ENCODE peak calls at places on chromosomes 2 and 18, in ten cellular contexts. G is NCI-H510A treated with DMSO at 0.1 percent for 48 hours; D is HCT116; M is NCI-H1105 treated with DMSO at 0.1 percent for 48 hours; Q is ELR; L is fibroblast of the conjunctiva; Y is stimulated activated CD4-positive, alpha-beta T cell treated with anti-CD3 and anti-CD28 coated beads, Interleukin-1b, Interleukin-23, amount 100 ng/mL, for 24 hours; B is cardiac fibroblast; X is LoVo; H is T-helper 1 cell. V is an unnamed sample.

GRCh38 chr18:79517322-79517721 is 121.6 kb downstream of the NFATC1 start:
- DNase-seq in D (no peak), Y (no peak), M (no peak), L (no peak), H (no peak), Q (no peak), G (no peak), B (no peak), X (no peak), V (no peak)

GRCh38 chr18:72895548-72895947 is 27.8 kb upstream of the NETO1 start:
- DNase-seq in X (no peak), B (peak), L (no peak), Y (no peak), M (no peak), D (no peak), G (no peak), Q (no peak), H (no peak), V (no peak)

GRCh38 chr2:88698498-88699233 is 7.2 kb downstream of the RPIA start:
- DNase-seq in L (no peak), Y (no peak), M (no peak), H (no peak), B (no peak), X (no peak), G (no peak), D (no peak), Q (no peak), V (no peak)

GRCh38 chr18:41761329-41762028 is 193.6 kb upstream of the PIK3C3 start:
- DNase-seq in X (no peak), G (no peak), H (no peak), D (no peak), Q (peak), L (peak), Y (no peak), B (peak), M (no peak), V (peak)

GRCh38 chr18:40851014-40851429 is 1104.0 kb upstream of the PIK3C3 start:
- DNase-seq in G (no peak), X (no peak), L (no peak), D (no peak), B (peak), Y (no peak), M (peak), Q (no peak), H (no peak), V (no peak)

GRCh38 chr18:35028556-35028955 is 12.7 kb upstream of the MAPRE2 start:
- DNase-seq in H (no peak), M (no peak), G (no peak), Y (no peak), X (no peak), Q (no peak), B (peak), L (no peak), D (no peak), V (peak)

GRCh38 chr2:196750291-196750923 is 49.1 kb downstream of the GTF3C3 start:
- DNase-seq in Y (no peak), H (no peak), G (no peak), M (no peak), X (no peak), B (no peak), L (no peak), D (no peak), Q (no peak), V (no peak)

GRCh38 chr18:57466745-57467144 is 31.6 kb downstream of the ONECUT2 start:
- DNase-seq in Q (peak), D (no peak), B (no peak), Y (no peak), M (no peak), G (peak), X (no peak), L (no peak), H (no peak), V (no peak)

GRCh38 chr2:197515798-197516761 is at the start of gene MOB4:
- DNase-seq in Y (peak), D (peak), H (peak), G (peak), X (peak), B (peak), L (peak), M (peak), Q (peak), V (peak)

GRCh38 chr2:133801956-133802355 is 233.7 kb upstream of the NCKAP5 start:
- DNase-seq in Q (no peak), Y (no peak), X (no peak), H (no peak), D (no peak), M (no peak), G (peak), L (no peak), B (no peak), V (no peak)

GRCh38 chr2:201261471-201261870 is 1.1 kb downstream of the CASP8 start:
- DNase-seq in M (no peak), Y (no peak), G (no peak), X (no peak), H (peak), B (no peak), D (no peak), L (no peak), Q (no peak), V (no peak)

GRCh38 chr2:48845719-48846118 is 90.2 kb upstream of the LHCGR start:
- DNase-seq in B (no peak), D (no peak), Q (no peak), M (no peak), H (no peak), X (no peak), L (no peak), G (no peak), Y (no peak), V (no peak)

GRCh38 chr2:62270728-62271127 is 74.8 kb downstream of the B3GNT2 start:
- DNase-seq in B (peak), Q (no peak), G (peak), D (no peak), Y (no peak), X (no peak), H (no peak), M (peak), L (no peak), V (no peak)

GRCh38 chr2:128169094-128169493 is 78.1 kb downstream of the UGGT1 start:
- DNase-seq in Q (no peak), H (no peak), B (no peak), M (no peak), X (no peak), Y (no peak), G (no peak), D (no peak), L (no peak), V (no peak)

GRCh38 chr2:95269036-95269680 is 5.1 kb upstream of the PROM2 start:
- DNase-seq in B (no peak), D (no peak), X (no peak), Y (no peak), Q (no peak), H (no peak), M (no peak), G (no peak), L (no peak), V (no peak)

GRCh38 chr2:201129044-201129505 is 13.1 kb downstream of the CFLAR start:
- DNase-seq in D (no peak), B (peak), G (no peak), H (no peak), Y (no peak), L (no peak), M (no peak), X (peak), Q (peak), V (no peak)

GRCh38 chr2:215839309-215839708 is 174.0 kb downstream of the MREG start:
- DNase-seq in Y (no peak), L (no peak), B (no peak), D (no peak), H (no peak), X (no peak), G (no peak), Q (no peak), M (no peak), V (no peak)

GRCh38 chr2:217449436-217449835 is 553.4 kb downstream of the TNS1 start:
- DNase-seq in L (no peak), X (no peak), Q (no peak), G (no peak), M (no peak), Y (no peak), H (no peak), D (no peak), B (no peak), V (no peak)

GRCh38 chr2:30664761-30665358 is 142.4 kb downstream of the CAPN13 start:
- DNase-seq in Q (peak), M (no peak), X (peak), D (peak), H (no peak), G (no peak), Y (peak), B (peak), L (peak), V (peak)

GRCh38 chr2:111117666-111118454 is 2.9 kb upstream of the BCL2L11 start:
- DNase-seq in H (no peak), X (peak), M (peak), G (no peak), D (no peak), B (peak), Y (peak), L (peak), Q (peak), V (peak)

GRCh38 chr2:53939656-53940055 is 31.1 kb downstream of the PSME4 start:
- DNase-seq in B (peak), D (no peak), H (no peak), Y (no peak), Q (no peak), X (no peak), G (no peak), M (no peak), L (no peak), V (no peak)

GRCh38 chr18:6249110-6249680 is 165.5 kb downstream of the L3MBTL4 start:
- DNase-seq in B (no peak), Q (no peak), D (no peak), M (no peak), X (no peak), G (no peak), H (no peak), Y (no peak), L (no peak), V (no peak)

GRCh38 chr2:62305421-62306176 is 109.7 kb downstream of the B3GNT2 start:
- DNase-seq in H (peak), G (peak), B (no peak), M (no peak), Q (no peak), Y (peak), X (no peak), D (no peak), L (no peak), V (no peak)